ENCODE peak calls at places on chromosomes 7 and 10, in seven cellular contexts. S, P, Z, L, H, E and D are unnamed samples.

GRCh38 chr10:11164806-11165590 is 147.3 kb downstream of the CELF2 start:
- DNase-seq in P (peak), S (no peak), Z (peak), L (peak), H (no peak), E (no peak), D (peak)

GRCh38 chr7:40077849-40078248 is 56.6 kb downstream of the MPLKIP start:
- DNase-seq in Z (no peak), E (no peak), S (no peak), P (no peak), H (no peak), L (no peak), D (no peak)

GRCh38 chr7:53387515-53387914 is 352.1 kb downstream of the POM121L12 start:
- DNase-seq in E (no peak), H (no peak), L (no peak), P (no peak), Z (no peak), S (no peak), D (no peak)

GRCh38 chr7:155844019-155844453 is 31.8 kb upstream of the SHH start:
- DNase-seq in Z (no peak), E (no peak), P (no peak), S (no peak), L (peak), H (peak), D (no peak)

GRCh38 chr10:96118604-96119450 is 11.3 kb upstream of the ZNF518A start:
- DNase-seq in E (no peak), S (no peak), P (peak), H (peak), L (no peak), Z (no peak), D (no peak)

GRCh38 chr10:12400266-12400931 is 51.1 kb downstream of the CAMK1D start:
- DNase-seq in L (no peak), Z (no peak), P (no peak), E (no peak), S (no peak), H (peak), D (no peak)

GRCh38 chr7:79455173-79455790 is 1.8 kb upstream of the MAGI2 start:
- DNase-seq in H (no peak), E (no peak), P (no peak), L (no peak), Z (no peak), S (no peak), D (no peak)

GRCh38 chr10:97960269-97960869 is 70.1 kb downstream of the CRTAC1 start:
- DNase-seq in Z (no peak), S (no peak), P (no peak), E (no peak), L (peak), H (no peak), D (no peak)

GRCh38 chr7:156639426-156640256 is 933 bp upstream of the RNF32 start:
- DNase-seq in L (no peak), S (no peak), Z (no peak), E (no peak), P (no peak), H (no peak), D (no peak)

GRCh38 chr7:41977165-41977651 is 259.8 kb downstream of the GLI3 start:
- DNase-seq in L (peak), Z (no peak), S (no peak), E (no peak), H (peak), P (peak), D (no peak)